ENCODE peak calls at places on chromosome 2, in five cellular contexts. H, C, L, Z and B are unnamed samples. For H3K4me1 and H3K36me3, the result is how much of the 10 kb centered on the place peaks cover.

GRCh38 chr2:224405841-224406370 is 4.0 kb upstream of the FAM124B start:
- DNase-seq in C (no peak), H (no peak), L (no peak), Z (no peak), B (no peak)

GRCh38 chr2:120348134-120349103 is 2.5 kb downstream of the INHBB start:
- DNase-seq in H (no peak), Z (no peak), C (no peak), L (no peak), B (peak)

GRCh38 chr2:105671156-105671555 is 73.6 kb upstream of the NCK2 start:
- DNase-seq in C (no peak), Z (no peak), H (no peak), L (no peak), B (no peak)

GRCh38 chr2:189347540-189347939 is 93.7 kb upstream of the WDR75 start:
- DNase-seq in Z (no peak), C (no peak), L (peak), H (peak), B (no peak)

GRCh38 chr2:241443486-241444223 is 64.7 kb downstream of the STK25 start:
- DNase-seq in L (no peak), H (peak), C (peak), Z (no peak), B (no peak)

GRCh38 chr2:88055049-88055435 is 541 bp downstream of the KRCC1 start:
- DNase-seq in L (no peak), C (no peak), H (no peak), Z (no peak), B (no peak)

GRCh38 chr2:205024822-205025518 is 479.7 kb downstream of the PARD3B start:
- DNase-seq in H (peak), C (no peak), L (no peak), Z (no peak), B (no peak)

GRCh38 chr2:72638600-72639211 is 187.1 kb downstream of the EXOC6B start:
- DNase-seq in C (no peak), Z (no peak), H (no peak), L (no peak), B (no peak)

GRCh38 chr2:190649798-190650390 is 1.0 kb downstream of the NAB1 start:
- DNase-seq in C (peak), Z (no peak), H (peak), L (no peak), B (no peak)

GRCh38 chr2:1651131-1652066 is 92.9 kb downstream of the PXDN start:
- DNase-seq in H (no peak), Z (no peak), C (no peak), L (no peak), B (no peak)

GRCh38 chr2:163906410-163906809 is 170.6 kb upstream of the FIGN start:
- DNase-seq in Z (no peak), H (no peak), C (no peak), L (no peak), B (no peak)

GRCh38 chr2:187842978-187843847 is 289.0 kb upstream of the TFPI start:
- DNase-seq in L (no peak), Z (no peak), H (peak), C (peak), B (no peak)

GRCh38 chr2:109287838-109288237 is 158.8 kb downstream of the SH3RF3 start:
- DNase-seq in H (no peak), L (no peak), Z (no peak), C (no peak), B (no peak)

GRCh38 chr2:55026202-55026601 is 24.0 kb downstream of the RTN4 start:
- DNase-seq in Z (no peak), C (peak), H (peak), L (no peak), B (no peak)

GRCh38 chr2:150589760-150590159 is 102.3 kb upstream of the RND3 start:
- DNase-seq in L (no peak), H (no peak), C (no peak), Z (no peak), B (no peak)

GRCh38 chr2:217356795-217357194 is 496.9 kb upstream of the TNP1 start:
- DNase-seq in Z (no peak), L (no peak), C (no peak), H (no peak), B (no peak)

GRCh38 chr2:85733121-85733960 is 20.4 kb upstream of the ATOH8 start:
- DNase-seq in Z (no peak), H (no peak), C (no peak), L (no peak), B (no peak)

GRCh38 chr2:176494949-176495353 is 225.7 kb downstream of the MTX2 start:
- DNase-seq in C (no peak), H (no peak), Z (no peak), L (no peak), B (no peak)

GRCh38 chr2:176913955-176914354 is 298.6 kb upstream of the HNRNPA3 start:
- DNase-seq in L (no peak), C (no peak), Z (no peak), H (no peak), B (no peak)

DNA sequence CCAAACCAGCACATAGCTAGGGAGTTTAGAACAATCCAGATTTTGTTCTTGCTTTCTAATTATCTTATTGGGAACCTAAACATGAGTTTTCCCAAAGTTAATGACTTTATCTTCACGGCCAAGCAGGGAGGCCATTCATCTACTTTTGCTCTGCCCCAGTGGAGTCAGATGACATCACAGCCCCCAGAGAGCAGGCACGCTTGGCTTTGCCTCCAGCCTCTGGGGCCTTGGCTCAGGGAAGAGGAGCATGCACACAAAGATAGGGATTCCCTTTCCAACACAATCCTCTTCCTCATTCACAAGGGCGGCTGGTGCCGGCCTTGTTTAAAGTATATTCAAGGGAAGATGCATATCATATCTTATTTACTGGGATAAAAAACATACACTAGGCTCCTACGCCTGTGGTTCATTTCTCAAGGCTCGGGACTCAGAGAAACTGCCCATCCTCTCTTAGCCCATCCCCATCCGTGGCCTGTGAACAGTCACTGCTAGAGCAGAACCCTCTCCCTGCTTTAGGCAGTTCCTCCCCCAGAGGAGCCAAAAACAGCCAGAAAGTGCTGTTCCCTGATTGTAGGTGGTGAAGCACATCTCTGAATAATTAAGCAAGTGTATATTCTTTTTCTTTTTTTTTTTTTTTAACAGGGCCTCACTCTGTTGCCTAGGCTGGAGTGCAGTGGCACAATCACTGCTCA is 21.2 kb downstream of the TGFA start:
- DNase-seq in L (no peak), Z (no peak), C (no peak), H (no peak), B (no peak)
- H3K4me1 ChIP-seq in L (under half), Z (under half), C (under half), H (under half), B (under half)

GRCh38 chr2:62303818-62304217 is 107.9 kb downstream of the B3GNT2 start:
- DNase-seq in Z (no peak), H (no peak), C (no peak), L (no peak), B (no peak)

GRCh38 chr2:62306751-62307468 is 111.0 kb downstream of the B3GNT2 start:
- DNase-seq in L (no peak), C (peak), Z (peak), H (peak), B (peak)

GRCh38 chr2:62304429-62305417 is 108.8 kb downstream of the B3GNT2 start:
- DNase-seq in H (peak), C (peak), L (no peak), Z (peak), B (peak)

GRCh38 chr2:62307469-62308389 is 111.8 kb downstream of the B3GNT2 start:
- DNase-seq in L (no peak), C (no peak), H (no peak), Z (no peak), B (peak)

GRCh38 chr2:62305421-62306176 is 109.7 kb downstream of the B3GNT2 start:
- DNase-seq in Z (no peak), C (no peak), L (no peak), H (no peak), B (no peak)
- H3K36me3 ChIP-seq in Z (under half), C (under half), L (under half), H (under half), B (under half)

GRCh38 chr2:121974919-121975654 is 219.6 kb downstream of the TSN start:
- DNase-seq in H (peak), Z (no peak), L (peak), C (peak), B (peak)
- H3K4me1 ChIP-seq in H (under half), Z (under half), L (under half), C (under half), B (under half)

GRCh38 chr2:19979932-19980331 is 10.0 kb downstream of the WDR35 start:
- DNase-seq in C (no peak), H (no peak), L (no peak), Z (no peak), B (no peak)
- H3K36me3 ChIP-seq in C (under half), H (under half), L (under half), Z (under half), B (under half)

DNA sequence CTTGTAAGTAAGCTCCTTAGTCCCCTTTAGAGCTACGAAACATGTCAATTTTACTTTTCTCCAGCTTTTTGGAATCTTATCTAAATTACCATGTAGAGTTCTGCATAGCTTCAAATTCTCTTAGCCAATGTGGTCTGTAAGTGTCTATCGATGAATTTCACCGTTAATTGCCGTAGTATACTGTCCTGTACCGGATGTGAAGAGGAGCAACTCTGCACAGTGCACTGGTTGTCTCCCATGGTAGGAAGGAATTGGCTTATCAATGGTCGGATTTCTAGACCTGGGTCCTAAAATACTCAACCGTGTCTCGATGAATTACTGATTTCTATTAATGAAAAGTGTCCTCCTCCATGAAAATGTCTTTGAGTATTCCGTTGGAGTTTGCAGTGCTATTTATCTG is 1.9 kb downstream of the NOP58 start:
- DNase-seq in Z (no peak), H (no peak), L (no peak), C (peak), B (no peak)
- H3K4me1 ChIP-seq in Z (under half), H (under half), L (under half), C (under half), B (under half)